ENCODE peak calls at places on chromosomes 5 and 9, in seven cellular contexts. X, C, B, G, P, N and Z are unnamed samples.

GRCh38 chr9:91775011-91775707 is 174.9 kb downstream of the ROR2 start:
- DNase-seq in P (peak), B (peak), N (peak), C (peak), X (peak), G (peak), Z (peak)

GRCh38 chr9:98034593-98035546 is 21.7 kb upstream of the NANS start:
- DNase-seq in X (peak), N (peak), G (peak), C (peak), P (peak), B (peak), Z (peak)

GRCh38 chr9:115628426-115628825 is 510.5 kb upstream of the TNC start:
- DNase-seq in C (no peak), B (no peak), X (no peak), N (no peak), G (no peak), P (no peak), Z (no peak)

GRCh38 chr9:99371376-99371775 is 149.3 kb downstream of the SEC61B start:
- DNase-seq in C (no peak), N (no peak), B (no peak), P (no peak), X (no peak), G (no peak), Z (no peak)

GRCh38 chr5:73446631-73447233 is 1.8 kb downstream of the FOXD1 start:
- DNase-seq in N (no peak), G (peak), B (no peak), X (no peak), C (no peak), P (no peak), Z (no peak)

GRCh38 chr9:26551451-26551850 is 341.2 kb downstream of the CAAP1 start:
- DNase-seq in B (no peak), P (no peak), C (no peak), X (no peak), N (no peak), G (no peak), Z (no peak)

GRCh38 chr5:160271396-160271795 is 41.0 kb downstream of the CCNJL start:
- DNase-seq in X (no peak), G (peak), C (no peak), B (peak), N (no peak), P (peak), Z (no peak)

GRCh38 chr5:56851258-56851941 is 36.1 kb downstream of the MAP3K1 start:
- DNase-seq in N (no peak), C (no peak), B (no peak), G (no peak), X (no peak), P (no peak), Z (no peak)

GRCh38 chr9:87223397-87224246 is 274.0 kb upstream of the DAPK1 start:
- DNase-seq in P (peak), B (no peak), N (no peak), X (no peak), C (no peak), G (no peak), Z (no peak)

GRCh38 chr9:73050062-73050814 is 97.4 kb upstream of the ALDH1A1 start:
- DNase-seq in C (no peak), B (no peak), N (no peak), X (no peak), G (no peak), P (no peak), Z (no peak)

GRCh38 chr9:37790096-37790495 is 5.2 kb upstream of the EXOSC3 start:
- DNase-seq in X (no peak), G (no peak), N (no peak), C (no peak), B (no peak), P (no peak), Z (no peak)

GRCh38 chr9:37787059-37787458 is 2.2 kb upstream of the EXOSC3 start:
- DNase-seq in X (peak), N (no peak), G (no peak), P (no peak), B (no peak), C (no peak), Z (no peak)

GRCh38 chr9:37788328-37788727 is 3.5 kb upstream of the EXOSC3 start:
- DNase-seq in B (no peak), P (no peak), C (no peak), G (no peak), N (no peak), X (no peak), Z (no peak)

GRCh38 chr9:37784291-37784639 is 599 bp downstream of the EXOSC3 start:
- DNase-seq in G (no peak), X (no peak), C (no peak), P (no peak), B (no peak), N (no peak), Z (no peak)

DNA sequence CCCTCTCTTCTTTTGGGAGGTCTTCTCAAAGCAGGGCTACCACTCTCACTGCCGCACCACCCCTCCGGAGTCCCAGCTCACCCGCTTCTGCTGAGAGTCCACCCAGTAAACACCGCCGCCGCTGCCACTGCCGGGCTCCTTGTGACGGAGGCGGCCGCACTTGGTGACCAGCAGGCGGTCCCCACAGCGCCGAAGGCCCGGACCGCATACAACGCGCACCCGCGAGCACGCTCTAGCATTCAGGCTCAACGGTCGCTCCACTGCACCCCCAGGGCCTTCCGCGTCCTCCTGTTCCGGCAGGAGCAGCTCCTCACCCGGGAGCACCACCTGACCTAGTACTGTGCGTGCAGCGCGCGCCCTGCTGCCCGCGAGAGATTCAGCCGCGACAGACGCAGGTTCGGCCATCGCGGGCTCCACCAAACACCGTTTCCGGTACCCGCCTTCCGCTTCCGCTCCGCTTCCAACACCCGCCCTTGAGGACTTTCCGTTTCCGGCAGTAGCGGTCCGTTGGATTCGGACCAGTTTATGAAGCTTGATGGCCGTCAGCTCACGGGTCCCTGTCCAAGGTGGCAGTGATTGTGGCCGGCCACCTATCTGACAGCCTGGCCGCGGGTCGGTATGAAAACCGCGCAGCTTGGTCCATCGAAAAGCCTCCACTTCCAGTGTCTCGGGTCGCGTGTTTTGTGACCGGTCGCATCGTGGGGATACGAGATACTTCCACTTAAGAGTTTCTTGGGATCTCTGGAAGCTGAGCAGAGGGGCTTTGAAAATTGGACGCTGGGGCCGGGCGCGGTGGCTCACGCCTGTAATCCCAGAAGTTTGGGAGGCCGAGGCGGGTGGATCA is at the start of gene EXOSC3:
- DNase-seq in G (peak), N (peak), B (peak), C (peak), X (peak), P (peak), Z (peak)
- TF ChIP-seq CTCF in G (peak), N (no peak), B (no peak), C (peak), X (peak), P (peak), Z (peak)

DNA sequence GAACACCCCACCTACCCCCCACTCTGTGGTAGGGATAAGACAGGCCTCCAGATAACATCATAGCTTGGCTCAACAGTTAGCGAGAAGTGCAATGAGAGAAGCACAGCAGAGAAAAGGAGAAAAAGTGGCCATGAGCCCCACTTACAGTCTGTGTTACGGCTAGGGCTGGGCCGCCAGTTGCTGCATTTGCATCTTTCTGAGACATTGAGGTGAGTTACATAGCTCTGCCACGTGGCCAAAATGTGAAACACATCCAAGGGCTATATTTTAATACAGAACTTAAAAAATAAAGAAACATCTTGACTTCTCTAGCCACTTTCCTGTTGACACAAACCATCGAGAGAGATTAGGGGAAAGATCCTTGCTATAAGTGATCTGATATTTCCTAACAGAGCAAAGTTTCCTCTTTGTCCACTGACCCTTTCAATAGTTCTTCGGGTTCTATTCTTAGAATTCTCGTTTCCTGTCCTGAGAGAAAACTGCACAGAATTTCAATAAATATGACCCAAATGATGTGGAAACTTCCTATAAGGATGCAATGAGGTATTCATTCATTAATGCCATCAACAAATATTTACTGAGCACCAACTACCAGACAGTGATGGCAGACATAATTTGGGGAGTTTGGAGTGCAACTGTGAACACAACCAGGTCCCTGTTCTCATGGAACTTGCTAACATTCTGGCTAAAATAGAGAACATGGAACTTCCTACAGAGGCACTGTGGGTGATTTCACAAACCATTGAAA is 3.3 kb upstream of the TLE4 start:
- DNase-seq in B (no peak), P (no peak), X (peak), C (no peak), N (no peak), G (no peak), Z (no peak)
- TF ChIP-seq CTCF in B (no peak), P (no peak), X (no peak), C (no peak), N (no peak), G (no peak), Z (no peak)

DNA sequence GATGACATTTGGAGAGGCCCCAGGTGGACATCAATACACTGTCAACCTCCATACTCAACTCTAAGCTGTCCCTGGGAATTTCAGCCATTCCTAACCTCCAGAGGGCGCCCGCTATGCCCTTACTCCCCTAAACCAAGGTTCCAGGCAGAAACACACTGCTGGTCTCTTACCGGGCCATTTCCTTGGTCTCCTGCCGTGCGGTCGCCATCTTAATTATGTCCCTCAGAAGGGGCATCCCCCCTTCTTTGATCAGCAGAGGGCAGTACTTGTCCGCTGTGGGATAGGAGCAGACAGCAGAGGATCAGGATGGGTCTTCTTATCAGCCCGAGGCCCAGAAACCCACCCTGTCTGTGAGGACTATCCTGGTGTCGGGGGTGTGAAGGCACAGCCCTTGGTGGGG is 9.3 kb upstream of the ZDHHC12 start:
- DNase-seq in N (peak), C (no peak), B (peak), G (peak), P (peak), X (peak), Z (peak)
- TF ChIP-seq CTCF in N (peak), C (peak), B (peak), G (peak), P (peak), X (peak), Z (peak)

GRCh38 chr9:127976498-127976897 is 4.3 kb downstream of the EEIG1 start:
- DNase-seq in B (no peak), C (peak), X (peak), N (no peak), P (no peak), G (no peak), Z (no peak)

GRCh38 chr9:127976943-127977871 is 3.6 kb downstream of the EEIG1 start:
- DNase-seq in N (no peak), B (no peak), P (no peak), C (peak), X (no peak), G (no peak), Z (no peak)

GRCh38 chr9:127979015-127979332 is 1.8 kb downstream of the EEIG1 start:
- DNase-seq in B (no peak), G (no peak), N (no peak), X (no peak), C (no peak), P (no peak), Z (no peak)

GRCh38 chr9:127979333-127980055 is 1.3 kb downstream of the EEIG1 start:
- DNase-seq in P (no peak), N (no peak), C (peak), G (no peak), B (peak), X (peak), Z (peak)

GRCh38 chr9:127977877-127978647 is 2.7 kb downstream of the EEIG1 start:
- DNase-seq in B (peak), N (peak), C (peak), X (no peak), G (no peak), P (no peak), Z (no peak)
- TF ChIP-seq CTCF in B (no peak), N (no peak), C (no peak), X (no peak), G (no peak), P (no peak), Z (peak)

DNA sequence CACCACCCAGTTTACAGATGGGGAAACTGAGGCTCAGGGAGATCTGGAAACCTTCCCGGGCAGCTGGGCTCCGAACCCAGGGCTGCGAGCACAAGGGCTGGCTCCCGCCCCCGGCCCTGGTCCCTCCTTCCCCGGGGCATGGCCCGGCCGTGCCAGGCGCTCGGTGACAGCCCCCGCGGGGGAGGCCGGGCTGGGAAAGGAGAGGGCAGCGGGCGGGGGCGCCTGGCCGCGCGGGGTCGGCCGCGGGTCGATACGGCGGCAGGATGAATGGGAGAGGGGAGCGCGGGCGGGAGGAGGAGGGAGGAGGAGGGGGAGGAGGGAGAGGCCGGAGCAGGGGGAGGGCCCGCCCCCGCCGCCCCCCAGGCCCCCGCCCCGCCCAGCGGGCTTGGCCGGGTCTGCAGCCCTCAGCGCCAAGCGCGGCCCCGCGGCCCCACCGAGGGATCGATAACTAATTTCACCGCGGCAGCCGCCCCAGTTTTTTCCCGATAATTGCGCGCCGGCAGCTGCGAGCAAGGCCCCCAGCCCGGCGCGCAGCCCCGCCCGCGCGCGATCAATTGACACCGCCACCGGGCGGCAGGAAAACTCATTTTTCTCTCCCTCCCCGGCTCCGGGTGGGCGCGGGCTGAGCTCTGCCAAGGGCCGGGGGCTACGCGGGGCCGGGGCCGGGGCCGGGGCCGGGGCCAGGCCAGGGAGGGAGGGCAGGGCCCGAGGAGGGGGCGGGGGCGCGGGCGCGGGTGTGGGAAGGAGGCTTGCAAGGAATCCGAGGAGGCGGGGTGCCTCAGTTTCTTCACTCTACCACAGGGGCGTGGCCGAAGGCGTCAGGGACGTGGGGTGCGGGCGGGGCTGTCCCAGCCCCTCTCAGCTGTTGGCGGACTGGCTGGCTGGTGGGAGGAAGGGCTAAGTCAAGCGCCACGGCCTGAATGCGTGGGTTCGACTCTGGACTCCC is 52.1 kb downstream of the C9orf50 start:
- DNase-seq in N (no peak), B (no peak), G (peak), P (no peak), C (peak), X (peak), Z (peak)
- TF ChIP-seq CTCF in N (no peak), B (no peak), G (no peak), P (no peak), C (no peak), X (no peak), Z (no peak)

DNA sequence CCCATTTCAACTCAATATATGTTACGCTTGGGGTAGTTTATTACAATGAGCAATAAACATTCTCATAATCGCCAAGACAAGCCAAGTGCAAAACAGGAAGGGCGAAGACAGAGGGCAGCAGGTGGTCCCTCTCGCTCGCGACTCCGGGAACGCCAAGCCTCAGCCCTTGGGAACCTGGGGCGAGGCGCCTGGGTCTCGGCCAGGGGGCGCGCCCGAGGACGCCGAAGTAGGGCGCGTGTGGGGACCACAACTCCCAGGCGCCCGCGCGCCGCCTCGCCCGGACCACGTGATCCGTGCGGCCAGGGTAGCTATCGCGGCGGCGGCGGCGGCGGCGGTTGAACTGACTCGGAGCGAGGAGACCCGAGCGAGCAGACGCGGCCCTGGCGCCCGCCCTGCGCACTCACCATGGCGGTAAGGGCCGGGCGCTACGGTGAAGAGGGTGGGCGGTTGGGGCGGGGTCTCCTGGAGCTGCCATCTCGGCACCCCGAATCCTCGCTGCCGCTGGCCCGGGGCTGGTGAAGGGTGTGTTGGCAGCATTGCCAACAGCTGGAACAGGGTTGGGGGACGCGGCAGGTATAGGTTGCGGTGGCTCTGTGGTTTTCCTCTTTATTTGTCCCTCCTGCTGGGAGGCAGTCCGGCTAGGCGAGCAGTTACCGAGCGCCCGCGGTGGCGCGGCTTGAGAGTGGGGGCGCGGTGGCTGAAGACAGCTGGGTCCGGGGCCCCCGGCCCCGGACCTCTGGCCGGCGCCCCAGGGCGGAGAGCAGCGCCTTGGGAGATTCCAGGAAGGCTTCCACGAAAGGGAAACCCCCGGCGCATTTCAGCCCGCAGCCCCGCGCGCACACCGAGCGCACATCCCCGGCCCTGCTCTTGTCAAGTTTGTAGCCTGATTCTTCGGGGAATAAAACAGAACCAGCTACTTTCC is at the start of gene SLC31A2:
- DNase-seq in G (peak), X (peak), C (peak), N (peak), P (peak), B (peak), Z (peak)
- TF ChIP-seq CTCF in G (peak), X (peak), C (peak), N (peak), P (peak), B (peak), Z (peak)

DNA sequence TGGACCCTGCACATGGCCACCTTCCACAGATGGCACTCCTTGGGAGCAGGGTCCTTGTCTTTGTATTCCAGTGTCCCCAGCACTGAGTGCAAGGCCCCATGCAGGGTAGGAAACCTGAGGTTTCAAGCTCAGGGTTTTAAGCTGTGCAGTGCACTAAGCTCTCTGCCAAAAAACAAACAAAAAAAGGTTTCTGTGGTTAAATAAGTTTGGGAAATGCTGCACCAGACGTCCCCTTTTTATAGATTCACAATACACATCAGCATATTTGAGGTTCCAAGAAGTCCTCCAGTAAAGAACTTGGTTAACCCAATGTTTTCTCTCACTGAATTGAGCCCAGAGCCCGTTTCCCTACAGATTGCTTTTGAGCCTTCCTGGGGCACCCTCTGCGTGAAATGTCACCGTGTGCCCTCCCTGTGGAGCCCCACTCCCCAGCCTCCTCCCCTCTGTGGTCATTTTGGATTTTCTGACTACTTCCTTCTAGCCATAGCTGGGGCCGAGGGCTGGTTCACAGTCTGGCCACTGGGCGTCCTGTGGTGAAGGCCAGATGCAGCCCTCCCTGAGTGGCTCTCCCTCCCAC is 17.1 kb downstream of the DELE1 start:
- DNase-seq in N (no peak), G (no peak), X (no peak), P (no peak), C (no peak), B (no peak), Z (no peak)
- TF ChIP-seq CTCF in N (no peak), G (peak), X (no peak), P (no peak), C (no peak), B (no peak), Z (no peak)

DNA sequence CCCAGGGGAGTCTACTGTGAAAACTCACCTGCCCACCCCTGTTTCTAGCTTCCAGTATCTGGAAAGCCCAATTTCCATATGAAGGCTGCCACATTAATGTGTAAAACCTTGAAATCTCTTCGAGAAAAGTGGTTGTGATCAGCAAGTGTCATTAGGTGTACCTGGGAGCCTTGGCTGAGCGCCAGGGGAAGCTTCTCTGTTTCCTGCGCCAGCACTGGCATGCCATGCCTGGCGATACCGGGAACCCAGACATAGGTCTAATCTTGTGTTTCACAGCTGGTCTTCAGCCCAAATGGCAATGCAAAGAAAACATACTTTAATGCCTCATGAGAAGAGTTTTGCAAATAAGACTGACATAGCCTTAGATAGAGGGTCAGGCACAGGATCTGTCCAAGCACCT is 101.6 kb downstream of the TENT4A start:
- DNase-seq in B (no peak), N (no peak), P (no peak), X (no peak), G (no peak), C (no peak), Z (no peak)
- TF ChIP-seq CTCF in B (no peak), N (no peak), P (no peak), X (no peak), G (no peak), C (no peak), Z (no peak)